ENCODE peak calls at places on chromosomes 2 and 18, in six cellular contexts. One of them, this sample, is unnamed.

GRCh38 chr2:9857814-9858729 is 14.8 kb downstream of the TAF1B start:
- DNase-seq in hepatocyte: no peak
- DNase-seq in fibroblast of the aortic adventitia: no peak
- DNase-seq in Panc1: no peak
- DNase-seq in CD8-positive, alpha-beta T cell: no peak
- DNase-seq in endothelial cell: no peak
- DNase-seq in this sample: no peak

GRCh38 chr2:11702946-11703345 is 33.0 kb upstream of the NTSR2 start:
- DNase-seq in hepatocyte: no peak
- DNase-seq in fibroblast of the aortic adventitia: peak; percentile 69
- DNase-seq in Panc1: no peak
- DNase-seq in CD8-positive, alpha-beta T cell: no peak
- DNase-seq in endothelial cell: no peak
- DNase-seq in this sample: no peak

GRCh38 chr2:135121016-135121657 is 69.0 kb downstream of the RAB3GAP1 start:
- DNase-seq in hepatocyte: no peak
- DNase-seq in fibroblast of the aortic adventitia: no peak
- DNase-seq in Panc1: no peak
- DNase-seq in CD8-positive, alpha-beta T cell: no peak
- DNase-seq in endothelial cell: no peak
- DNase-seq in this sample: no peak

GRCh38 chr18:70380915-70381896 is 92.4 kb downstream of the SOCS6 start:
- DNase-seq in hepatocyte: peak; percentile 34
- DNase-seq in fibroblast of the aortic adventitia: no peak
- DNase-seq in Panc1: no peak
- DNase-seq in CD8-positive, alpha-beta T cell: no peak
- DNase-seq in endothelial cell: no peak
- DNase-seq in this sample: no peak

GRCh38 chr18:77068321-77068841 is 64.2 kb downstream of the MBP start:
- DNase-seq in hepatocyte: no peak
- DNase-seq in fibroblast of the aortic adventitia: peak; percentile 74
- DNase-seq in Panc1: no peak
- DNase-seq in CD8-positive, alpha-beta T cell: peak; percentile 53
- DNase-seq in endothelial cell: no peak
- DNase-seq in this sample: no peak

GRCh38 chr18:58615150-58616132 is 13.4 kb downstream of the ALPK2 start:
- DNase-seq in hepatocyte: no peak
- DNase-seq in fibroblast of the aortic adventitia: no peak
- DNase-seq in Panc1: no peak
- DNase-seq in CD8-positive, alpha-beta T cell: peak; percentile 28
- DNase-seq in endothelial cell: no peak
- DNase-seq in this sample: no peak

GRCh38 chr2:149136111-149136510 is 97.6 kb downstream of the LYPD6B start:
- DNase-seq in hepatocyte: no peak
- DNase-seq in fibroblast of the aortic adventitia: no peak
- DNase-seq in Panc1: no peak
- DNase-seq in CD8-positive, alpha-beta T cell: no peak
- DNase-seq in endothelial cell: no peak
- DNase-seq in this sample: no peak

GRCh38 chr2:71466301-71467179 is 13.2 kb downstream of the DYSF start:
- DNase-seq in hepatocyte: peak; percentile 25
- DNase-seq in fibroblast of the aortic adventitia: no peak
- DNase-seq in Panc1: no peak
- DNase-seq in CD8-positive, alpha-beta T cell: no peak
- DNase-seq in endothelial cell: peak; percentile 66
- DNase-seq in this sample: no peak

GRCh38 chr2:105748564-105748963 is 3.9 kb downstream of the NCK2 start:
- DNase-seq in hepatocyte: no peak
- DNase-seq in fibroblast of the aortic adventitia: no peak
- DNase-seq in Panc1: no peak
- DNase-seq in CD8-positive, alpha-beta T cell: no peak
- DNase-seq in endothelial cell: no peak
- DNase-seq in this sample: no peak
- TF ChIP-seq CTCF in hepatocyte: no peak
- TF ChIP-seq CTCF in fibroblast of the aortic adventitia: no peak
- TF ChIP-seq CTCF in Panc1: peak; percentile 25
- TF ChIP-seq CTCF in CD8-positive, alpha-beta T cell: no peak
- TF ChIP-seq CTCF in endothelial cell: no peak
- TF ChIP-seq CTCF in this sample: no peak

GRCh38 chr2:74119324-74119723 is 28.4 kb downstream of the BOLA3 start:
- DNase-seq in hepatocyte: no peak
- DNase-seq in fibroblast of the aortic adventitia: peak; percentile 22
- DNase-seq in Panc1: no peak
- DNase-seq in CD8-positive, alpha-beta T cell: no peak
- DNase-seq in endothelial cell: no peak
- DNase-seq in this sample: no peak
- TF ChIP-seq CTCF in hepatocyte: no peak
- TF ChIP-seq CTCF in fibroblast of the aortic adventitia: peak; percentile 22
- TF ChIP-seq CTCF in Panc1: no peak
- TF ChIP-seq CTCF in CD8-positive, alpha-beta T cell: no peak
- TF ChIP-seq CTCF in endothelial cell: no peak
- TF ChIP-seq CTCF in this sample: no peak

DNA sequence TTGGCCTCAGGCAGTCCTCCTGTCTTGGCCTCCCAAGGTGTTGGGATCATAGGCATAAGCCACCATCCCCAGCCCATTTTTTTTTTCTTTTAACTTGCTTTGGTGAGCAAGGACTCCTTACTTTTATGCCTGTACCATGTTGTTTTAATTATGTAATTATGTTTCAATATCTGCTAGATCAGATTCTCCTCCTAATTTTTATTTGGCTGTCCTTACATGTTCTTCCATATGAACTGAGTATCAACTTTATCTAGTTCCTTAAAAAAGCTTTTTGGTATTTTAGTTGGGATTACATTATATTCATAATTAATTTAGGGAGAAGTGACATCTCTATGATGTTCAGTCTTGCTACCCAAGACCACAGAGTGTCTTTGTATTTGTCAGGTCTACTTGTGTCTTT is 16.3 kb downstream of the GPN1 start:
- DNase-seq in hepatocyte: no peak
- DNase-seq in fibroblast of the aortic adventitia: no peak
- DNase-seq in Panc1: no peak
- DNase-seq in CD8-positive, alpha-beta T cell: no peak
- DNase-seq in endothelial cell: no peak
- DNase-seq in this sample: no peak
- TF ChIP-seq CTCF in hepatocyte: no peak
- TF ChIP-seq CTCF in fibroblast of the aortic adventitia: no peak
- TF ChIP-seq CTCF in Panc1: no peak
- TF ChIP-seq CTCF in CD8-positive, alpha-beta T cell: no peak
- TF ChIP-seq CTCF in endothelial cell: no peak
- TF ChIP-seq CTCF in this sample: no peak

GRCh38 chr2:20677301-20678176 is 10.6 kb downstream of the GDF7 start:
- DNase-seq in hepatocyte: no peak
- DNase-seq in fibroblast of the aortic adventitia: no peak
- DNase-seq in Panc1: peak; percentile 12
- DNase-seq in CD8-positive, alpha-beta T cell: no peak
- DNase-seq in endothelial cell: peak; percentile 41
- DNase-seq in this sample: no peak
- TF ChIP-seq CTCF in hepatocyte: no peak
- TF ChIP-seq CTCF in fibroblast of the aortic adventitia: no peak
- TF ChIP-seq CTCF in Panc1: peak; percentile 40
- TF ChIP-seq CTCF in CD8-positive, alpha-beta T cell: no peak
- TF ChIP-seq CTCF in endothelial cell: peak; percentile 51
- TF ChIP-seq CTCF in this sample: no peak